ENCODE peak calls at places on chromosomes 2 and 18, in five cellular contexts. L is posterior cingulate gyrus; D is cardiac fibroblast; M is NCI-H1417; H is stimulated activated CD4-positive, alpha-beta T cell treated with anti-CD3 and anti-CD28 coated beads, Interleukin-1b, Interleukin-23, amount 100 ng/mL, for 1 hour. Y is an unnamed sample.

GRCh38 chr18:79560042-79560860 is 119.4 kb upstream of the CTDP1 start:
- DNase-seq in L (no peak), D (no peak), M (no peak), H (no peak), Y (no peak)

GRCh38 chr2:55500025-55500424 is 19.5 kb upstream of the CFAP36 start:
- DNase-seq in L (no peak), D (peak), M (no peak), H (no peak), Y (no peak)

GRCh38 chr2:241010531-241011295 is 12.3 kb downstream of the SNED1 start:
- DNase-seq in L (no peak), D (no peak), M (no peak), H (no peak), Y (no peak)

GRCh38 chr2:231464576-231465540 is 574 bp upstream of the NCL start:
- DNase-seq in L (peak), D (no peak), M (peak), H (peak), Y (peak)

GRCh38 chr2:117980783-117981676 is 32.8 kb downstream of the CCDC93 start:
- DNase-seq in L (no peak), D (peak), M (no peak), H (no peak), Y (no peak)

GRCh38 chr2:237692601-237693079 is 65.3 kb downstream of the LRRFIP1 start:
- DNase-seq in L (no peak), D (peak), M (no peak), H (no peak), Y (no peak)

GRCh38 chr2:168336786-168337388 is 89.5 kb upstream of the STK39 start:
- DNase-seq in L (no peak), D (no peak), M (peak), H (peak), Y (no peak)

GRCh38 chr2:171522057-171522803 is at the start of gene CYBRD1:
- DNase-seq in L (peak), D (peak), M (no peak), H (no peak), Y (peak)

Y was measured in nucleus accumbens.